ENCODE peak calls at places on chromosomes 12 and 14, in eight cellular contexts. K, S, A, Y, Q, R, B and F are unnamed samples.

GRCh38 chr14:101290681-101291080 is 270.6 kb upstream of the DIO3 start:
- DNase-seq in K (no peak), S (no peak), A (no peak), Y (no peak), Q (no peak), R (no peak), B (no peak), F (no peak)

GRCh38 chr12:38911611-38912010 is 6.2 kb upstream of the CPNE8 start:
- DNase-seq in K (no peak), S (no peak), A (no peak), Y (no peak), Q (no peak), R (no peak), B (no peak), F (no peak)

GRCh38 chr12:106226884-106227640 is 20.8 kb downstream of the CKAP4 start:
- DNase-seq in K (peak; percentile 56), S (no peak), A (no peak), Y (peak; percentile 42), Q (no peak), R (peak; percentile 33), B (peak; percentile 70), F (no peak)

GRCh38 chr12:19421503-19422282 is 17.6 kb upstream of the AEBP2 start:
- DNase-seq in K (no peak), S (no peak), A (no peak), Y (peak; percentile 7), Q (no peak), R (no peak), B (no peak), F (no peak)

GRCh38 chr12:16303939-16304338 is 26.5 kb upstream of the SLC15A5 start:
- DNase-seq in K (no peak), S (no peak), A (no peak), Y (no peak), Q (no peak), R (no peak), B (no peak), F (no peak)

GRCh38 chr14:32576088-32576795 is 247.1 kb downstream of the AKAP6 start:
- DNase-seq in K (peak; percentile 49), S (no peak), A (no peak), Y (peak; percentile 66), Q (peak; percentile 39), R (peak; percentile 20), B (peak; percentile 33), F (no peak)

GRCh38 chr12:121036810-121037326 is 2.2 kb downstream of the OASL start:
- DNase-seq in K (no peak), S (no peak), A (no peak), Y (no peak), Q (no peak), R (no peak), B (no peak), F (no peak)

GRCh38 chr12:27552235-27552634 is 28.2 kb downstream of the PPFIBP1 start:
- DNase-seq in K (no peak), S (no peak), A (no peak), Y (no peak), Q (no peak), R (no peak), B (no peak), F (no peak)

GRCh38 chr12:6858796-6859195 is 6.8 kb downstream of the USP5 start:
- DNase-seq in K (no peak), S (no peak), A (no peak), Y (no peak), Q (no peak), R (no peak), B (no peak), F (no peak)

GRCh38 chr12:77940011-77940423 is 109.3 kb downstream of the NAV3 start:
- DNase-seq in K (no peak), S (no peak), A (no peak), Y (no peak), Q (no peak), R (no peak), B (no peak), F (no peak)

GRCh38 chr12:119528241-119528640 is 65.3 kb upstream of the TMEM233 start:
- DNase-seq in K (peak; percentile 9), S (no peak), A (no peak), Y (no peak), Q (no peak), R (no peak), B (no peak), F (no peak)

GRCh38 chr14:28494196-28494595 is 272.4 kb upstream of the FOXG1 start:
- DNase-seq in K (no peak), S (no peak), A (no peak), Y (no peak), Q (no peak), R (no peak), B (no peak), F (no peak)

GRCh38 chr12:110270125-110270962 is 10.7 kb upstream of the ATP2A2 start:
- DNase-seq in K (no peak), S (no peak), A (peak; percentile 74), Y (peak; percentile 74), Q (peak; percentile 36), R (no peak), B (no peak), F (peak; percentile 55)

GRCh38 chr12:48072266-48072665 is 33.6 kb downstream of the SENP1 start:
- DNase-seq in K (no peak), S (no peak), A (no peak), Y (no peak), Q (no peak), R (no peak), B (no peak), F (no peak)

GRCh38 chr14:93538411-93538810 is 107.7 kb downstream of the UNC79 start:
- DNase-seq in K (no peak), S (no peak), A (no peak), Y (no peak), Q (no peak), R (no peak), B (no peak), F (no peak)

GRCh38 chr14:44166611-44167010 is 340.5 kb downstream of the FSCB start:
- DNase-seq in K (no peak), S (no peak), A (no peak), Y (no peak), Q (no peak), R (no peak), B (no peak), F (no peak)

GRCh38 chr14:52650774-52651173 is 44.6 kb downstream of the ERO1A start:
- DNase-seq in K (no peak), S (no peak), A (no peak), Y (no peak), Q (no peak), R (no peak), B (no peak), F (no peak)

GRCh38 chr14:91753501-91754128 is 21.7 kb upstream of the CATSPERB start:
- DNase-seq in K (no peak), S (no peak), A (no peak), Y (no peak), Q (no peak), R (no peak), B (no peak), F (no peak)

GRCh38 chr12:95995238-95996031 is 709 bp downstream of the HAL start:
- DNase-seq in K (no peak), S (no peak), A (no peak), Y (no peak), Q (no peak), R (no peak), B (no peak), F (no peak)

GRCh38 chr12:52496590-52497071 is 3.6 kb upstream of the KRT6A start:
- DNase-seq in K (peak; percentile 12), S (no peak), A (no peak), Y (no peak), Q (no peak), R (no peak), B (no peak), F (no peak)

GRCh38 chr12:52497975-52498374 is 4.9 kb upstream of the KRT6A start:
- DNase-seq in K (no peak), S (no peak), A (no peak), Y (no peak), Q (no peak), R (no peak), B (no peak), F (no peak)

GRCh38 chr12:52501490-52501889 is 8.4 kb upstream of the KRT6A start:
- DNase-seq in K (no peak), S (no peak), A (no peak), Y (no peak), Q (no peak), R (no peak), B (no peak), F (no peak)

GRCh38 chr12:52499836-52500560 is 6.9 kb upstream of the KRT6A start:
- DNase-seq in K (no peak), S (no peak), A (no peak), Y (no peak), Q (no peak), R (no peak), B (no peak), F (no peak)

GRCh38 chr12:52498971-52499370 is 5.9 kb upstream of the KRT6A start:
- DNase-seq in K (no peak), S (no peak), A (no peak), Y (no peak), Q (no peak), R (no peak), B (no peak), F (no peak)
- H3K27ac ChIP-seq in K (no peak overlapping the region), S (no peak overlapping the region), A (no peak overlapping the region), Y (no peak overlapping the region), Q (no peak overlapping the region), R (no peak overlapping the region), B (no peak overlapping the region), F (no peak overlapping the region)

GRCh38 chr12:116535241-116535640 is 23.9 kb upstream of the MAP1LC3B2 start:
- DNase-seq in K (no peak), S (no peak), A (no peak), Y (no peak), Q (no peak), R (no peak), B (no peak), F (no peak)
- H3K4me3 ChIP-seq in K (no peak overlapping the region), S (peak overlapping the region; percentile 84), A (no peak overlapping the region), Y (no peak overlapping the region), Q (no peak overlapping the region), R (no peak overlapping the region), B (no peak overlapping the region), F (no peak overlapping the region)

GRCh38 chr12:69837191-69838085 is 12.4 kb downstream of the MYRFL start:
- DNase-seq in K (no peak), S (no peak), A (no peak), Y (no peak), Q (no peak), R (no peak), B (no peak), F (no peak)
- H3K27ac ChIP-seq in K (no peak overlapping the region), S (no peak overlapping the region), A (no peak overlapping the region), Y (no peak overlapping the region), Q (no peak overlapping the region), R (no peak overlapping the region), B (no peak overlapping the region), F (no peak overlapping the region)

GRCh38 chr12:111992464-111992863 is 20.5 kb downstream of the TMEM116 start:
- DNase-seq in K (no peak), S (no peak), A (no peak), Y (no peak), Q (no peak), R (no peak), B (no peak), F (no peak)

GRCh38 chr12:111995782-111996480 is 17.0 kb downstream of the TMEM116 start:
- DNase-seq in K (no peak), S (no peak), A (no peak), Y (no peak), Q (no peak), R (no peak), B (no peak), F (no peak)

GRCh38 chr12:111991535-111991934 is 21.4 kb downstream of the TMEM116 start:
- DNase-seq in K (no peak), S (no peak), A (no peak), Y (no peak), Q (no peak), R (no peak), B (no peak), F (no peak)

GRCh38 chr12:111993290-111994150 is 19.4 kb downstream of the TMEM116 start:
- DNase-seq in K (no peak), S (no peak), A (no peak), Y (no peak), Q (no peak), R (peak; percentile 30), B (peak; percentile 28), F (no peak)

GRCh38 chr12:111991946-111992345 is 21.0 kb downstream of the TMEM116 start:
- DNase-seq in K (no peak), S (no peak), A (no peak), Y (no peak), Q (no peak), R (no peak), B (no peak), F (no peak)
- H3K4me3 ChIP-seq in K (no peak overlapping the region), S (no peak overlapping the region), A (no peak overlapping the region), Y (no peak overlapping the region), Q (no peak overlapping the region), R (no peak overlapping the region), B (no peak overlapping the region), F (no peak overlapping the region)